ENCODE peak calls at places on chromosomes 5 and 9, in nine cellular contexts. One of them, this sample, is unnamed.

GRCh38 chr9:138099803-138100598 is 222.4 kb downstream of the CACNA1B start:
- DNase-seq in lower lobe of right lung: peak
- DNase-seq in gastrocnemius medialis: no peak
- DNase-seq in AG09309: no peak
- DNase-seq in nephron progenitor cell: no peak
- DNase-seq in GM20000: no peak
- DNase-seq in neural crest cell: no peak
- DNase-seq in HL-60: no peak
- DNase-seq in WTC11: no peak
- DNase-seq in this sample: no peak

GRCh38 chr9:72444436-72444835 is 77.0 kb upstream of the TMC1 start:
- DNase-seq in lower lobe of right lung: no peak
- DNase-seq in gastrocnemius medialis: no peak
- DNase-seq in AG09309: no peak
- DNase-seq in nephron progenitor cell: no peak
- DNase-seq in GM20000: no peak
- DNase-seq in neural crest cell: no peak
- DNase-seq in HL-60: no peak
- DNase-seq in WTC11: no peak
- DNase-seq in this sample: no peak

GRCh38 chr9:101275671-101276250 is 109.0 kb downstream of the BAAT start:
- DNase-seq in lower lobe of right lung: no peak
- DNase-seq in gastrocnemius medialis: no peak
- DNase-seq in AG09309: no peak
- DNase-seq in nephron progenitor cell: no peak
- DNase-seq in GM20000: no peak
- DNase-seq in neural crest cell: no peak
- DNase-seq in HL-60: no peak
- DNase-seq in WTC11: no peak
- DNase-seq in this sample: no peak

GRCh38 chr5:116507941-116508655 is 66.5 kb downstream of the SEMA6A start:
- DNase-seq in lower lobe of right lung: no peak
- DNase-seq in gastrocnemius medialis: no peak
- DNase-seq in AG09309: no peak
- DNase-seq in nephron progenitor cell: no peak
- DNase-seq in GM20000: no peak
- DNase-seq in neural crest cell: no peak
- DNase-seq in HL-60: no peak
- DNase-seq in WTC11: no peak
- DNase-seq in this sample: no peak

GRCh38 chr9:34611811-34612787 is at the start of gene RPP25L:
- DNase-seq in lower lobe of right lung: peak
- DNase-seq in gastrocnemius medialis: peak
- DNase-seq in AG09309: peak
- DNase-seq in nephron progenitor cell: peak
- DNase-seq in GM20000: peak
- DNase-seq in neural crest cell: peak
- DNase-seq in HL-60: peak
- DNase-seq in WTC11: peak
- DNase-seq in this sample: peak

GRCh38 chr5:134149571-134150303 is 27.0 kb downstream of the SKP1 start:
- DNase-seq in lower lobe of right lung: no peak
- DNase-seq in gastrocnemius medialis: no peak
- DNase-seq in AG09309: no peak
- DNase-seq in nephron progenitor cell: no peak
- DNase-seq in GM20000: no peak
- DNase-seq in neural crest cell: no peak
- DNase-seq in HL-60: no peak
- DNase-seq in WTC11: no peak
- DNase-seq in this sample: no peak

GRCh38 chr5:62720036-62720441 is 141.4 kb downstream of the LRRC70 start:
- DNase-seq in lower lobe of right lung: peak
- DNase-seq in gastrocnemius medialis: no peak
- DNase-seq in AG09309: no peak
- DNase-seq in nephron progenitor cell: peak
- DNase-seq in GM20000: peak
- DNase-seq in neural crest cell: peak
- DNase-seq in HL-60: peak
- DNase-seq in WTC11: peak
- DNase-seq in this sample: peak

GRCh38 chr9:131727184-131727785 is 12.6 kb downstream of the RAPGEF1 start:
- DNase-seq in lower lobe of right lung: no peak
- DNase-seq in gastrocnemius medialis: peak
- DNase-seq in AG09309: no peak
- DNase-seq in nephron progenitor cell: no peak
- DNase-seq in GM20000: no peak
- DNase-seq in neural crest cell: no peak
- DNase-seq in HL-60: peak
- DNase-seq in WTC11: no peak
- DNase-seq in this sample: peak

GRCh38 chr5:53418844-53419243 is 61.6 kb upstream of the FST start:
- DNase-seq in lower lobe of right lung: no peak
- DNase-seq in gastrocnemius medialis: no peak
- DNase-seq in AG09309: peak
- DNase-seq in nephron progenitor cell: no peak
- DNase-seq in GM20000: no peak
- DNase-seq in neural crest cell: no peak
- DNase-seq in HL-60: no peak
- DNase-seq in WTC11: no peak
- DNase-seq in this sample: peak

GRCh38 chr5:2278825-2279224 is 396.1 kb upstream of the IRX4 start:
- DNase-seq in lower lobe of right lung: no peak
- DNase-seq in gastrocnemius medialis: no peak
- DNase-seq in AG09309: no peak
- DNase-seq in nephron progenitor cell: no peak
- DNase-seq in GM20000: no peak
- DNase-seq in neural crest cell: peak
- DNase-seq in HL-60: no peak
- DNase-seq in WTC11: no peak
- DNase-seq in this sample: no peak

GRCh38 chr5:159975462-159976019 is 33.4 kb upstream of the TTC1 start:
- DNase-seq in lower lobe of right lung: no peak
- DNase-seq in gastrocnemius medialis: no peak
- DNase-seq in AG09309: peak
- DNase-seq in nephron progenitor cell: peak
- DNase-seq in GM20000: no peak
- DNase-seq in neural crest cell: no peak
- DNase-seq in HL-60: no peak
- DNase-seq in WTC11: no peak
- DNase-seq in this sample: peak

GRCh38 chr5:171806976-171807823 is 21.6 kb downstream of the SMIM23 start:
- DNase-seq in lower lobe of right lung: no peak
- DNase-seq in gastrocnemius medialis: no peak
- DNase-seq in AG09309: no peak
- DNase-seq in nephron progenitor cell: no peak
- DNase-seq in GM20000: no peak
- DNase-seq in neural crest cell: no peak
- DNase-seq in HL-60: no peak
- DNase-seq in WTC11: no peak
- DNase-seq in this sample: peak

GRCh38 chr5:134603059-134603458 is 29.6 kb downstream of the SAR1B start:
- DNase-seq in lower lobe of right lung: no peak
- DNase-seq in gastrocnemius medialis: no peak
- DNase-seq in AG09309: no peak
- DNase-seq in nephron progenitor cell: no peak
- DNase-seq in GM20000: no peak
- DNase-seq in neural crest cell: no peak
- DNase-seq in HL-60: no peak
- DNase-seq in WTC11: no peak
- DNase-seq in this sample: peak

DNA sequence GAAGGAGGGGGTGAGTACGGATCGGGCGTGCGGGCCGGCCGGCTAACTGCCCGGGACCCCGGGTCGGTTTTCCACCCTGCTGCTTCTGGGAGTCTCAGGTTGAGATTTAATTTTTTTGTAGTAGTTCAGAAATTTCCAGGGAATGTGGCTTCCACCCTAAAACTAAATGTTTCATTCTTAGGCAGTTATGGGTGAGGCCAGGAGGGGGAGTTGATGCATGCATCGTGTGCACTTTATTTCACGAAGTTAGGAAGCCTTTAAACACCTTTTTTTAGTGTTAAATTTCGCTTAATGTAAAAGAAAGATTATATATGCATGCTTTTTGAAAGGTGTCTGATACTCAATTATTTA is 914 bp downstream of the CDK9 start:
- DNase-seq in lower lobe of right lung: no peak
- DNase-seq in gastrocnemius medialis: no peak
- DNase-seq in AG09309: no peak
- DNase-seq in nephron progenitor cell: no peak
- DNase-seq in GM20000: no peak
- DNase-seq in neural crest cell: no peak
- DNase-seq in HL-60: no peak
- DNase-seq in WTC11: no peak
- DNase-seq in this sample: no peak
- TF ChIP-seq CTCF in lower lobe of right lung: peak
- TF ChIP-seq CTCF in gastrocnemius medialis: peak
- TF ChIP-seq CTCF in AG09309: peak
- TF ChIP-seq CTCF in nephron progenitor cell: peak
- TF ChIP-seq CTCF in GM20000: no peak
- TF ChIP-seq CTCF in neural crest cell: peak
- TF ChIP-seq CTCF in HL-60: no peak
- TF ChIP-seq CTCF in WTC11: no peak
- TF ChIP-seq CTCF in this sample: peak

DNA sequence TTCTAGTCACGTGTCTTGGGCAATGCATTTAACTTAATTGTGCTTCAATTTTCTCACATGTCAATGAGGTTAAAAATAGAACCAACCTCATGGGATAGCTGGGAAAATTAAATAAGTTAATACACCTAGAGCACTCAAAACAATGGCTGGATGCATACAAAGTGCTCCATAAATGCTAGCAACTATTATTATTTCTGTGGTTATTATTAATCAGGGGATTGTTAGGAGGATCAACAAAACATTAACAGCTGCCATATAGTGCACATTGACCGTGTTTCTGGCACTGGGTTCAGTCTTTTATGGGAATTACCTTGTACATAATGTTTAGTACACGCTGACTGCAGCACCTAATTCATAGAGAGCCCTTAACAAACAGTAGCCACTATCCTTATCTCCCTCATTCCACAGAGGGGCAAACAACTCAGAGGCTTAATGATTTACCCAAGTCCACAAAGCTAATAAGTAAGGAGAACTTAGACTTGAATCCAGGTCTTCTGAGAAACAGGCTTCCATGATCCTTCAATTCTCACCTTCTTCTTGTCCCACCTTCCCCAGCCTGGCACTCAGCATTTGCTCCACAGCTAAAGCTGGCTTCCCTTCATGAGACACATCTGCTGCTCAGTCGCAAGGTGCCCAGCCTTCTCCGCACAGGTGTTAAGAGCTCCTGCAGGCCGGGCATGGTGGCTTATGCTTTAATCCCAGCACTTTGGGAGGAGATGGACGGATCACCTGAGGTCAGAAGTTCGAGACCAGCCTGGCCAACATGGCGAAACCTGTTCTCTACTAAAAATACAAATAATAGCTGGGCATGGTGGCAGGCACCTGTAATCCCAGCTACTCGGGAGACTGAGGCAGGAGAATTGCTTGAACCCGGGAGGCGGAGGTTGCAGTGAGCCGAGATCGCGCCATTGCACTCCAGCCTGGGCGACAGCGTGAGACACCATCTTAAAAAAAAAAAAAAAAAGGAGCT is 137.4 kb upstream of the ABCA1 start:
- DNase-seq in lower lobe of right lung: no peak
- DNase-seq in gastrocnemius medialis: no peak
- DNase-seq in AG09309: no peak
- DNase-seq in nephron progenitor cell: no peak
- DNase-seq in GM20000: no peak
- DNase-seq in neural crest cell: no peak
- DNase-seq in HL-60: no peak
- DNase-seq in WTC11: no peak
- DNase-seq in this sample: no peak
- TF ChIP-seq CTCF in lower lobe of right lung: no peak
- TF ChIP-seq CTCF in gastrocnemius medialis: no peak
- TF ChIP-seq CTCF in AG09309: no peak
- TF ChIP-seq CTCF in nephron progenitor cell: no peak
- TF ChIP-seq CTCF in GM20000: no peak
- TF ChIP-seq CTCF in neural crest cell: no peak
- TF ChIP-seq CTCF in HL-60: no peak
- TF ChIP-seq CTCF in WTC11: no peak
- TF ChIP-seq CTCF in this sample: no peak

DNA sequence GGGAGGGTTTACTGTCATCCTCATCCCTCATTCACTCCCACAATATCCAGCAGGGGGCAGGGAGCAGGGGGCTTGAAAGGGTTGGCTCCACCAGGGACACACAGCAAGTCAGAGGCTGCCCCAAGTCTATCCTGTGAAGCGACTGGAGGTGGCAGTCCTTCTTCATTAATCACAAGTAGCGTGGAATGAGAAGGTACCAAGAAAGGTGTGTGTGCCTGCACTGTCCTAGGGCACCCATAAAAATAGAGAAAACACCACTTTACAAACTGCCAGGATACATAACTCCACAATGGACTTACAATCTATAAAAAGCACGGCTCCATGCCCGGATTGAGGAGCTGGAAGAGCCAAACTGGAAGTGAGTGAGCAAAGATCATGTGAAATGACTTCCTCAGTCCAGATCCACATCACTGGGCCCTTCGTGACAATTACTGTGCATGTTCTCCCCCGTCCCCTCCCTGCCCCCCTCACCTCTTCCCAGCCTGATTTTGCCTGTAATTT is 183.9 kb downstream of the SLIT3 start:
- DNase-seq in lower lobe of right lung: no peak
- DNase-seq in gastrocnemius medialis: peak
- DNase-seq in AG09309: no peak
- DNase-seq in nephron progenitor cell: peak
- DNase-seq in GM20000: no peak
- DNase-seq in neural crest cell: no peak
- DNase-seq in HL-60: no peak
- DNase-seq in WTC11: peak
- DNase-seq in this sample: no peak
- TF ChIP-seq CTCF in lower lobe of right lung: no peak
- TF ChIP-seq CTCF in gastrocnemius medialis: no peak
- TF ChIP-seq CTCF in AG09309: peak
- TF ChIP-seq CTCF in nephron progenitor cell: no peak
- TF ChIP-seq CTCF in GM20000: no peak
- TF ChIP-seq CTCF in neural crest cell: peak
- TF ChIP-seq CTCF in HL-60: no peak
- TF ChIP-seq CTCF in WTC11: no peak
- TF ChIP-seq CTCF in this sample: no peak

DNA sequence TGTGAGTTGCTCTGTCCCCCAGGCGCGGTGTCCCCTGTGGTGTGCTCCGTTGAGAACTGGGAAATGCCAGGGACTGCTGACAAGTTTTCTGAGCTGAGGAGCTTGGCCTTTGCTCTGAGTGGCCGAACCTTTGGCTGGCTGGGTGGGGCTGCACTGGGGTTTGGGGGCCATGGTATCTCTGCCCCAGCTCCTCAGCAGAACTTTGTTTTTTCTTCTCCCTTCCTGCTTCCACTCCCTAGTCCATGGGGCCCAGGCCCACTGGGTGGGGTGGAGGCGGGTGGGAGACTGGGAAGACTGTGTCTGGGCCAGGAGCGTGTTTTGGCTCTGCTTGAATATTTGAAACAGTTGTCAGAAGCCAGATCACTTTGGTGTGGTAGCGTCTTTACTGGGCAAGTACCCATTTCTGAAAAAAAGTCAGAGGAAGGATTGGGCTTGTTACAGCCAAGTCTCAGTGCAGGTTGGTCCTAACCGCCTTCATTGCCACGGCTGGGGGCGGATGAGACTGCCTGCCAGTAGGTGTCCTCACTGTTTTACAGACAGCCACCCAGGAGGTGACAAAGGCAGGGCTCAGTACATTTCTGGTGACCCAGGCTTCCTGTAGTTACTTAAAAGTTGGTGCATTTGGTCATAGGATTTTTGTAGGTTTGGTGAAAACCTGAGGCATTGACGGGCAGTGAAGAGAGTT is 92.7 kb downstream of the DAB2IP start:
- DNase-seq in lower lobe of right lung: no peak
- DNase-seq in gastrocnemius medialis: peak
- DNase-seq in AG09309: peak
- DNase-seq in nephron progenitor cell: peak
- DNase-seq in GM20000: peak
- DNase-seq in neural crest cell: no peak
- DNase-seq in HL-60: peak
- DNase-seq in WTC11: peak
- DNase-seq in this sample: peak
- TF ChIP-seq CTCF in lower lobe of right lung: peak
- TF ChIP-seq CTCF in gastrocnemius medialis: peak
- TF ChIP-seq CTCF in AG09309: peak
- TF ChIP-seq CTCF in nephron progenitor cell: peak
- TF ChIP-seq CTCF in GM20000: peak
- TF ChIP-seq CTCF in neural crest cell: peak
- TF ChIP-seq CTCF in HL-60: peak
- TF ChIP-seq CTCF in WTC11: no peak
- TF ChIP-seq CTCF in this sample: peak